ENCODE peak calls at places on chromosomes 6 and 20, in four cellular contexts. One of them, this sample, is unnamed.

GRCh38 chr6:113315068-113315467 is 542.1 kb upstream of the MARCKS start:
- DNase-seq in WTC11: no peak
- DNase-seq in HepG2: no peak
- DNase-seq in K562: no peak
- DNase-seq in this sample: no peak

GRCh38 chr6:126228001-126228791 is 111.7 kb upstream of the CENPW start:
- DNase-seq in HepG2: no peak
- DNase-seq in K562: no peak
- DNase-seq in WTC11: no peak
- DNase-seq in this sample: peak

GRCh38 chr6:145669627-145670034 is 65.7 kb downstream of the EPM2A start:
- DNase-seq in K562: no peak
- DNase-seq in WTC11: no peak
- DNase-seq in HepG2: no peak
- DNase-seq in this sample: no peak

GRCh38 chr6:43006251-43006650 is 7.5 kb downstream of the MEA1 start:
- DNase-seq in HepG2: no peak
- DNase-seq in K562: no peak
- DNase-seq in WTC11: no peak
- DNase-seq in this sample: no peak

GRCh38 chr6:93183513-93183912 is 235.8 kb downstream of the EPHA7 start:
- DNase-seq in WTC11: no peak
- DNase-seq in K562: no peak
- DNase-seq in HepG2: no peak
- DNase-seq in this sample: peak

GRCh38 chr6:115838763-115839401 is 221.8 kb downstream of the FRK start:
- DNase-seq in HepG2: peak
- DNase-seq in K562: peak
- DNase-seq in WTC11: peak
- DNase-seq in this sample: peak

GRCh38 chr6:115830895-115831294 is 229.8 kb downstream of the FRK start:
- DNase-seq in K562: no peak
- DNase-seq in WTC11: no peak
- DNase-seq in HepG2: no peak
- DNase-seq in this sample: peak

GRCh38 chr6:137119196-137120104 is 54.0 kb downstream of the IL22RA2 start:
- DNase-seq in WTC11: no peak
- DNase-seq in K562: no peak
- DNase-seq in HepG2: peak
- DNase-seq in this sample: no peak

GRCh38 chr20:50054626-50055511 is 58.1 kb downstream of the UBE2V1 start:
- DNase-seq in HepG2: peak
- DNase-seq in WTC11: no peak
- DNase-seq in K562: no peak
- DNase-seq in this sample: no peak

GRCh38 chr6:5214570-5215052 is 46.1 kb downstream of the LYRM4 start:
- DNase-seq in WTC11: peak
- DNase-seq in K562: peak
- DNase-seq in HepG2: peak
- DNase-seq in this sample: peak

GRCh38 chr20:6828794-6829423 is 61.4 kb downstream of the BMP2 start:
- DNase-seq in K562: peak
- DNase-seq in HepG2: peak
- DNase-seq in WTC11: peak
- DNase-seq in this sample: peak

GRCh38 chr6:144064402-144064830 is 31.0 kb downstream of the SF3B5 start:
- DNase-seq in HepG2: no peak
- DNase-seq in WTC11: peak
- DNase-seq in K562: peak
- DNase-seq in this sample: peak

GRCh38 chr20:21508230-21509078 is 5.4 kb downstream of the NKX2-2 start:
- DNase-seq in K562: no peak
- DNase-seq in WTC11: no peak
- DNase-seq in HepG2: no peak
- DNase-seq in this sample: no peak

GRCh38 chr20:46979603-46980241 is 85.1 kb downstream of the EYA2 start:
- DNase-seq in K562: no peak
- DNase-seq in HepG2: no peak
- DNase-seq in WTC11: no peak
- DNase-seq in this sample: no peak

GRCh38 chr6:62367601-62368000 is 81.6 kb upstream of the KHDRBS2 start:
- DNase-seq in WTC11: no peak
- DNase-seq in K562: no peak
- DNase-seq in HepG2: no peak
- DNase-seq in this sample: no peak

GRCh38 chr20:36180323-36180722 is 25.8 kb downstream of the EPB41L1 start:
- DNase-seq in HepG2: no peak
- DNase-seq in WTC11: no peak
- DNase-seq in K562: no peak
- DNase-seq in this sample: no peak

GRCh38 chr6:160810238-160810637 is 108.2 kb downstream of the PLG start:
- DNase-seq in HepG2: peak
- DNase-seq in WTC11: no peak
- DNase-seq in K562: no peak
- DNase-seq in this sample: no peak
- TF ChIP-seq ELF4 in HepG2: no peak
- TF ChIP-seq ELF4 in WTC11: no peak
- TF ChIP-seq ELF4 in K562: no peak
- TF ChIP-seq ELF4 in this sample: no peak

GRCh38 chr6:293185-294174 is 1.2 kb downstream of the DUSP22 start:
- DNase-seq in K562: no peak
- DNase-seq in WTC11: no peak
- DNase-seq in HepG2: no peak
- DNase-seq in this sample: no peak
- TF ChIP-seq ELF4 in K562: no peak
- TF ChIP-seq ELF4 in WTC11: no peak
- TF ChIP-seq ELF4 in HepG2: no peak
- TF ChIP-seq ELF4 in this sample: no peak

DNA sequence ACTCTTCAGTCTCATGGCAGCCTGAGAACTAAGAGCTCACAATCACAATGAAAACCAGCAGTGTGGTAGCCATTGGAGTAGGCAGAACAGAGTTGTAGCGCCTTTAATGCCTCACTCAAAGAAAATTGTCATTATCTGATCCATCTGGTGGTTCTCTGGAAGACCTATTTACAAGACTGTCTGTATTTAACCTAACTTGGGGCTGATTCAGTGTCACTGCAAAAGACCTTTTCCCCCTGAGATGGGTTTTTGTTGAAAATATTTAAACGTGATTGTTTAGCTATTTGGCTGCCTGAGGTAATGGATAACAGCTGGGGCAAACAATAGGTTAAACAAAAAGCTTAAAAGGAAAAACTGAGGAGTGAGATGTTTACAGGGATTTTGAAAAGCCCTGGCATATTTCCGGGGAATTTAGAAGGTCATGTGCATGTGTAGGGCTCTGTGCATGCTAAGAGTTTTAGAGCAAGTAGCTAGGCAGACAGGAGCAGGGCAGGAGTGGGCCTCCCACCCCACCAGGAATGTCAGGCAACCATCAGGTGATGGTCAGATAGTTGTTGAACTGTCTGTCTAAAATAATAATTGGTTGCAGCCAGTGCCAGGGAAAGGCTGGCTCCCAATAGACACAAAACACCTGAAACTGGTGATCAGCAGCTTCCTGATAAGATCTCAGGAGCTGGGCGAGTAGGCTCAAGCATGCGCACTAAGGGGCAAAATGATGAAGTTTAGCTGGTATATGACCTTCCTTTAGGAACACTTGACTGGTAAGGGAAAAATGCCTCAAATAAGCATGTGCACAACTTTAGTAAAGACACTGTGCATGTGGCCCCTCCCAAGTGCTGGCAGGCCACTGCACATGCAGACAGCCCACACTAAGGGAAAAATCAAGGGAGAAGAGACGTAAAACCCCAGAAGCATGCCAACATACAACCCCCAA is 70.8 kb upstream of the AKIRIN2 start:
- DNase-seq in WTC11: no peak
- DNase-seq in K562: no peak
- DNase-seq in HepG2: peak
- DNase-seq in this sample: no peak
- TF ChIP-seq ELF4 in WTC11: no peak
- TF ChIP-seq ELF4 in K562: no peak
- TF ChIP-seq ELF4 in HepG2: peak
- TF ChIP-seq ELF4 in this sample: no peak

DNA sequence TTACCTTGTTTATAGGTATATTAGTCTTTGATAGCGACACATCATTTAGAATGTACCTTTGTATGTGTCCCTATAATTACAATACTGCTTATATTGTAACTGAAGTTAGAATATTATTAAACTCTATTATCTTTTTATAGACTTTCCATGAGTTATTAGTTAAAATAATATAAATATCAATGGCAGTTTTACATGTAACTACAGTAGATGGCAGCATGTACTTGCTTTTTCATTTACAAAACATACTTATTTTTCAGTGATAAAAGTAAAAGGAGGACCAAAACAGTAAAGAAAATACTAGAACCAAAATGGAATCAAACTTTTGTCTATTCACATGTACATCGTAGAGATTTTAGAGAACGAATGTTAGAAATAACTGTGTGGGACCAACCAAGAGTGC is 364.3 kb downstream of the RIMS1 start:
- DNase-seq in WTC11: no peak
- DNase-seq in HepG2: no peak
- DNase-seq in K562: no peak
- DNase-seq in this sample: no peak
- TF ChIP-seq ELF4 in WTC11: no peak
- TF ChIP-seq ELF4 in HepG2: no peak
- TF ChIP-seq ELF4 in K562: no peak
- TF ChIP-seq ELF4 in this sample: no peak

GRCh38 chr6:68728124-68728523 is 93.0 kb downstream of the ADGRB3 start:
- DNase-seq in WTC11: no peak
- DNase-seq in HepG2: no peak
- DNase-seq in K562: no peak
- DNase-seq in this sample: no peak
- TF ChIP-seq ELF4 in WTC11: no peak
- TF ChIP-seq ELF4 in HepG2: no peak
- TF ChIP-seq ELF4 in K562: no peak
- TF ChIP-seq ELF4 in this sample: no peak

GRCh38 chr6:72916906-72917305 is 295.0 kb downstream of the KCNQ5 start:
- DNase-seq in K562: no peak
- DNase-seq in WTC11: no peak
- DNase-seq in HepG2: no peak
- DNase-seq in this sample: no peak

DNA sequence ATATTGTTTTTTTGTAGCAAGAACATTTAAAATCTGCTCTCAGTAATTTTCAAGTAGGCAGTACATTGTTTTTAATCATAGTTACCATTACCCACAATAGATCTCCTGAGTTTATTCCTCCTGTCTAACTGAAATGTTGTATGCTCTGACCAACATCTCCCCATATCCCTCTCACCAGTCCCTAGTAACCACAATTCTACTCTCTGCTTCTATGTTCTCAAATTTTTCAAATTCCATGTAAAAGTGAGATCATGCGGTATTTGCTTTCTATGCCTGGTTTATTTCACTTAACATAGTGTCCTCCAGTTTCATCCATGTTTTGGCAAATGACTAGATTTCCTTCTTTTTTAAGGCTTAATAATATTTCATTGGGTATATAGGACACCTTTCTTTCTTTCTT is 300.5 kb downstream of the KCNQ5 start:
- DNase-seq in WTC11: no peak
- DNase-seq in HepG2: no peak
- DNase-seq in K562: no peak
- DNase-seq in this sample: no peak
- TF ChIP-seq ELF4 in WTC11: no peak
- TF ChIP-seq ELF4 in HepG2: no peak
- TF ChIP-seq ELF4 in K562: no peak
- TF ChIP-seq ELF4 in this sample: no peak

DNA sequence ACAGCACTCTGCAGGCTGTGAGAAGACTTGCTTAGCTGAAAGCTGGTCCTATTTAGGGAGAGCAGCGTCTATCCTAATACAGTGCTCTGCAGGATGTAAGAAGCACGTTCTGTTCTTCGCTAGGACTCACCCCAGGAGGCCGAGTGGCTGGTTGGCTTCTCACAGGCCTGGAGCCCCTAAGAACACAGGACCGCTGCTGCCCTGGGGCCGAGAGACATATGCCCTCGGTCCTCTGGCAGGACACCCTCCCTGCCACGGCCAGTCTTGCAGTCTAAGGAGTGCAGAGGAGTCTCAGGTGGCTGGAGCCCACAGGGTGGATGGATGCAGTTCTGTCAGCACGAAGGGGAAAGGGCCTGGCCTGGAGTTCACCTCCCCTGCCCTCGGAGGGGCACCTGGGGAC is 96.5 kb downstream of the SMOC2 start:
- DNase-seq in HepG2: no peak
- DNase-seq in K562: no peak
- DNase-seq in WTC11: no peak
- DNase-seq in this sample: no peak
- TF ChIP-seq ELF4 in HepG2: no peak
- TF ChIP-seq ELF4 in K562: no peak
- TF ChIP-seq ELF4 in WTC11: no peak
- TF ChIP-seq ELF4 in this sample: no peak

This sample was measured in HEK293T.